ENCODE peak calls at places on chromosomes 16 and 17, in four cellular contexts. One of them, this sample, is unnamed. For H3K27me3 and H3K9me3, the result is how much of the 10 kb centered on the place peaks cover.

GRCh38 chr16:8850279-8850885 is 18.4 kb downstream of the CARHSP1 start:
- DNase-seq in CD4-positive, CD25-positive, alpha-beta regulatory T cell: no peak
- DNase-seq in AG04450: no peak
- DNase-seq in ascending aorta: no peak
- DNase-seq in this sample: peak

GRCh38 chr17:53806473-53806872 is 16.3 kb upstream of the KIF2B start:
- DNase-seq in CD4-positive, CD25-positive, alpha-beta regulatory T cell: no peak
- DNase-seq in AG04450: no peak
- DNase-seq in ascending aorta: no peak
- DNase-seq in this sample: no peak

GRCh38 chr17:48915459-48916282 is 7.5 kb downstream of the UBE2Z start:
- DNase-seq in CD4-positive, CD25-positive, alpha-beta regulatory T cell: peak
- DNase-seq in AG04450: peak
- DNase-seq in ascending aorta: no peak
- DNase-seq in this sample: peak

GRCh38 chr17:31510273-31511175 is 119.0 kb downstream of the RAB11FIP4 start:
- DNase-seq in CD4-positive, CD25-positive, alpha-beta regulatory T cell: no peak
- DNase-seq in AG04450: no peak
- DNase-seq in ascending aorta: peak
- DNase-seq in this sample: peak

GRCh38 chr17:65750678-65751077 is 189.2 kb upstream of the AXIN2 start:
- DNase-seq in CD4-positive, CD25-positive, alpha-beta regulatory T cell: peak
- DNase-seq in AG04450: peak
- DNase-seq in ascending aorta: no peak
- DNase-seq in this sample: peak

GRCh38 chr16:85928411-85928820 is 29.5 kb downstream of the IRF8 start:
- DNase-seq in CD4-positive, CD25-positive, alpha-beta regulatory T cell: no peak
- DNase-seq in AG04450: no peak
- DNase-seq in ascending aorta: peak
- DNase-seq in this sample: no peak

GRCh38 chr17:17575360-17576251 is 15.9 kb downstream of the PEMT start:
- DNase-seq in CD4-positive, CD25-positive, alpha-beta regulatory T cell: no peak
- DNase-seq in AG04450: no peak
- DNase-seq in ascending aorta: no peak
- DNase-seq in this sample: no peak

GRCh38 chr17:40810505-40810904 is 10.7 kb upstream of the KRT28 start:
- DNase-seq in CD4-positive, CD25-positive, alpha-beta regulatory T cell: no peak
- DNase-seq in AG04450: peak
- DNase-seq in ascending aorta: no peak
- DNase-seq in this sample: no peak

GRCh38 chr16:53071748-53072301 is 17.0 kb downstream of the CHD9 start:
- DNase-seq in CD4-positive, CD25-positive, alpha-beta regulatory T cell: no peak
- DNase-seq in AG04450: no peak
- DNase-seq in ascending aorta: no peak
- DNase-seq in this sample: no peak

GRCh38 chr16:1011316-1012082 is 29.9 kb downstream of the SOX8 start:
- DNase-seq in CD4-positive, CD25-positive, alpha-beta regulatory T cell: no peak
- DNase-seq in AG04450: no peak
- DNase-seq in ascending aorta: no peak
- DNase-seq in this sample: no peak
- H3K27me3 ChIP-seq in CD4-positive, CD25-positive, alpha-beta regulatory T cell: under half
- H3K27me3 ChIP-seq in AG04450: under half
- H3K27me3 ChIP-seq in ascending aorta: under half
- H3K27me3 ChIP-seq in this sample: half or more

GRCh38 chr17:63438092-63439051 is 7.7 kb downstream of the CYB561 start:
- DNase-seq in CD4-positive, CD25-positive, alpha-beta regulatory T cell: no peak
- DNase-seq in AG04450: no peak
- DNase-seq in ascending aorta: no peak
- DNase-seq in this sample: no peak
- H3K4me3 ChIP-seq in CD4-positive, CD25-positive, alpha-beta regulatory T cell: no peak
- H3K4me3 ChIP-seq in AG04450: no peak
- H3K4me3 ChIP-seq in ascending aorta: no peak
- H3K4me3 ChIP-seq in this sample: no peak

GRCh38 chr16:75169899-75170405 is 21.6 kb downstream of the ZFP1 start:
- DNase-seq in CD4-positive, CD25-positive, alpha-beta regulatory T cell: no peak
- DNase-seq in AG04450: no peak
- DNase-seq in ascending aorta: no peak
- DNase-seq in this sample: no peak
- H3K9me3 ChIP-seq in CD4-positive, CD25-positive, alpha-beta regulatory T cell: half or more
- H3K9me3 ChIP-seq in AG04450: half or more
- H3K9me3 ChIP-seq in ascending aorta: half or more
- H3K9me3 ChIP-seq in this sample: under half

GRCh38 chr17:6439951-6440350 is 4.3 kb upstream of the PIMREG start:
- DNase-seq in CD4-positive, CD25-positive, alpha-beta regulatory T cell: no peak
- DNase-seq in AG04450: no peak
- DNase-seq in ascending aorta: no peak
- DNase-seq in this sample: no peak
- H3K27me3 ChIP-seq in CD4-positive, CD25-positive, alpha-beta regulatory T cell: under half
- H3K27me3 ChIP-seq in AG04450: under half
- H3K27me3 ChIP-seq in ascending aorta: under half
- H3K27me3 ChIP-seq in this sample: under half

GRCh38 chr17:77696151-77696719 is 262.3 kb upstream of the TNRC6C start:
- DNase-seq in CD4-positive, CD25-positive, alpha-beta regulatory T cell: no peak
- DNase-seq in AG04450: no peak
- DNase-seq in ascending aorta: no peak
- DNase-seq in this sample: no peak

GRCh38 chr17:77696720-77697460 is 261.6 kb upstream of the TNRC6C start:
- DNase-seq in CD4-positive, CD25-positive, alpha-beta regulatory T cell: no peak
- DNase-seq in AG04450: no peak
- DNase-seq in ascending aorta: no peak
- DNase-seq in this sample: no peak

GRCh38 chr17:77694391-77695363 is 263.8 kb upstream of the TNRC6C start:
- DNase-seq in CD4-positive, CD25-positive, alpha-beta regulatory T cell: no peak
- DNase-seq in AG04450: no peak
- DNase-seq in ascending aorta: no peak
- DNase-seq in this sample: no peak

GRCh38 chr17:77693776-77694175 is 264.7 kb upstream of the TNRC6C start:
- DNase-seq in CD4-positive, CD25-positive, alpha-beta regulatory T cell: no peak
- DNase-seq in AG04450: no peak
- DNase-seq in ascending aorta: no peak
- DNase-seq in this sample: no peak

DNA sequence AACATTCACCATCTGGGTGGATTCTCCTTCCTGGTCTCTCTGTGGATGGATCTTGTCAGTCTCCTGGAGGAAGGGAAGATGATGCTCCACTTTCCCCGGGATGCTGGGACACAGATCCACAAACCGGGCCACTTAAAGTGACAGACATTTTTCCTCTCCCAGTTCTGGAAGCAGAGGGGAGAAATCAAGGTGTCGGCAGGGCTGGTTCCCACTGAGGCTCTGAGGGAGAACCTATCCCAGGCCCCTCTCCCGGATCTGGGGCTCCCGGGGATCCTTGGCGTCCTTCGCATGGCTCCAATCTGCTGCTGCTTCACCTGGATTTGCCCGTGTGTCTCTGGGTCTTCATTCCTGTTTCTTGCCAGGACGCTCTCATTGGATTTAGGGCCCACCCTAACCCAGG is 263.1 kb upstream of the TNRC6C start:
- DNase-seq in CD4-positive, CD25-positive, alpha-beta regulatory T cell: no peak
- DNase-seq in AG04450: no peak
- DNase-seq in ascending aorta: no peak
- DNase-seq in this sample: no peak
- H3K4me3 ChIP-seq in CD4-positive, CD25-positive, alpha-beta regulatory T cell: no peak
- H3K4me3 ChIP-seq in AG04450: no peak
- H3K4me3 ChIP-seq in ascending aorta: no peak
- H3K4me3 ChIP-seq in this sample: no peak

GRCh38 chr17:16273499-16273898 is 56.5 kb downstream of the PIGL start:
- DNase-seq in CD4-positive, CD25-positive, alpha-beta regulatory T cell: no peak
- DNase-seq in AG04450: no peak
- DNase-seq in ascending aorta: no peak
- DNase-seq in this sample: no peak
- H3K9me3 ChIP-seq in CD4-positive, CD25-positive, alpha-beta regulatory T cell: under half
- H3K9me3 ChIP-seq in AG04450: under half
- H3K9me3 ChIP-seq in ascending aorta: under half
- H3K9me3 ChIP-seq in this sample: under half

GRCh38 chr17:38609280-38610031 is 3.7 kb upstream of the SRCIN1 start:
- DNase-seq in CD4-positive, CD25-positive, alpha-beta regulatory T cell: no peak
- DNase-seq in AG04450: no peak
- DNase-seq in ascending aorta: no peak
- DNase-seq in this sample: no peak
- H3K27me3 ChIP-seq in CD4-positive, CD25-positive, alpha-beta regulatory T cell: under half
- H3K27me3 ChIP-seq in AG04450: half or more
- H3K27me3 ChIP-seq in ascending aorta: under half
- H3K27me3 ChIP-seq in this sample: under half

This sample was measured in MG63.